ENCODE peak calls at places on chromosome 9, in eight cellular contexts. O, X, U, D, F, J, P and Z are unnamed samples.

GRCh38 chr9:72256912-72257311 is 107.7 kb downstream of the GDA start:
- DNase-seq in U (no peak), P (no peak), J (no peak), F (no peak), X (no peak), D (no peak), O (no peak), Z (no peak)

GRCh38 chr9:75615284-75615683 is 275.2 kb upstream of the PCSK5 start:
- DNase-seq in O (no peak), F (no peak), D (no peak), U (no peak), P (no peak), X (no peak), J (no peak), Z (no peak)

GRCh38 chr9:20495133-20495532 is 127.2 kb downstream of the MLLT3 start:
- DNase-seq in X (no peak), U (peak; percentile 79), P (no peak), F (no peak), O (no peak), D (no peak), J (no peak), Z (no peak)

GRCh38 chr9:130213898-130214761 is 41.9 kb downstream of the NCS1 start:
- DNase-seq in U (no peak), J (no peak), O (peak; percentile 43), X (no peak), P (no peak), F (no peak), D (peak; percentile 17), Z (no peak)

GRCh38 chr9:99824378-99825157 is 2.9 kb downstream of the NR4A3 start:
- DNase-seq in P (peak; percentile 19), F (peak; percentile 82), O (peak; percentile 55), U (peak; percentile 81), X (peak; percentile 82), D (peak; percentile 21), J (no peak), Z (peak; percentile 80)

GRCh38 chr9:13524245-13524644 is 244.8 kb upstream of the MPDZ start:
- DNase-seq in P (no peak), D (peak; percentile 63), O (peak; percentile 39), J (no peak), F (no peak), X (no peak), U (no peak), Z (no peak)

GRCh38 chr9:7982907-7983306 is 183.3 kb upstream of the DMAC1 start:
- DNase-seq in D (no peak), F (no peak), P (no peak), U (no peak), X (peak; percentile 47), J (no peak), O (no peak), Z (no peak)

GRCh38 chr9:33381231-33381791 is 21.1 kb downstream of the AQP7 start:
- DNase-seq in D (no peak), X (no peak), F (no peak), U (no peak), P (no peak), O (peak; percentile 65), J (no peak), Z (no peak)

GRCh38 chr9:120935383-120935857 is 8.8 kb upstream of the TRAF1 start:
- DNase-seq in J (peak; percentile 80), U (peak; percentile 94), X (no peak), O (peak; percentile 92), P (peak; percentile 95), D (peak; percentile 86), F (no peak), Z (no peak)

GRCh38 chr9:129414377-129415021 is 206.4 kb downstream of the C9orf50 start:
- DNase-seq in X (peak; percentile 60), P (peak; percentile 69), O (peak; percentile 62), D (peak; percentile 41), F (peak; percentile 67), J (no peak), U (peak; percentile 41), Z (no peak)

GRCh38 chr9:99137225-99137624 is 32.3 kb downstream of the TGFBR1 start:
- DNase-seq in F (no peak), O (no peak), P (no peak), D (no peak), X (no peak), J (no peak), U (no peak), Z (no peak)

GRCh38 chr9:100213730-100214477 is 114.9 kb downstream of the INVS start:
- DNase-seq in P (no peak), O (peak; percentile 82), F (no peak), X (no peak), J (peak; percentile 13), D (peak; percentile 95), U (no peak), Z (no peak)

GRCh38 chr9:34143116-34143515 is 16.6 kb upstream of the DCAF12 start:
- DNase-seq in U (no peak), F (no peak), J (no peak), O (no peak), X (no peak), D (no peak), P (no peak), Z (no peak)

GRCh38 chr9:70983723-70984280 is 137.6 kb downstream of the TRPM3 start:
- DNase-seq in D (peak; percentile 11), U (no peak), F (no peak), X (no peak), J (no peak), P (no peak), O (peak; percentile 31), Z (no peak)

GRCh38 chr9:77375956-77376532 is 198.7 kb downstream of the VPS13A start:
- DNase-seq in J (no peak), X (no peak), O (peak; percentile 65), D (peak; percentile 6), F (no peak), P (no peak), U (peak; percentile 50), Z (no peak)

GRCh38 chr9:80555782-80556325 is 984.1 kb downstream of the TLE4 start:
- DNase-seq in U (peak; percentile 19), F (no peak), P (no peak), O (peak; percentile 53), D (no peak), J (no peak), X (no peak), Z (no peak)

GRCh38 chr9:79694676-79695400 is 123.1 kb downstream of the TLE4 start:
- DNase-seq in O (peak; percentile 98), U (peak; percentile 37), D (peak; percentile 94), J (peak; percentile 65), X (no peak), F (no peak), P (no peak), Z (no peak)

GRCh38 chr9:35798658-35799366 is 7.4 kb downstream of the NPR2 start:
- DNase-seq in J (no peak), F (no peak), U (no peak), O (peak; percentile 14), P (no peak), X (no peak), D (peak; percentile 62), Z (no peak)

GRCh38 chr9:91905958-91906585 is 44.0 kb downstream of the ROR2 start:
- DNase-seq in D (no peak), F (peak; percentile 64), O (no peak), U (no peak), J (no peak), X (peak; percentile 3), P (no peak), Z (peak; percentile 46)

GRCh38 chr9:90890146-90890545 is 88.5 kb downstream of the SYK start:
- DNase-seq in D (no peak), J (no peak), U (no peak), F (no peak), O (no peak), X (no peak), P (no peak), Z (no peak)
- TF ChIP-seq CTCF in D (no peak), J (peak; percentile 26), U (peak; percentile 18), F (no peak), O (peak; percentile 18), X (no peak), P (no peak), Z (no peak)

GRCh38 chr9:136342191-136343120 is 15.1 kb downstream of the GPSM1 start:
- DNase-seq in U (peak; percentile 90), X (peak; percentile 66), P (peak; percentile 82), D (peak; percentile 70), F (peak; percentile 61), J (peak; percentile 57), O (peak; percentile 79), Z (peak; percentile 79)
- TF ChIP-seq CTCF in U (no peak), X (no peak), P (no peak), D (no peak), F (no peak), J (no peak), O (no peak), Z (no peak)

GRCh38 chr9:106307670-106308069 is 555.3 kb upstream of the ZNF462 start:
- DNase-seq in U (no peak), P (no peak), D (peak; percentile 19), J (no peak), O (no peak), F (no peak), X (no peak), Z (no peak)
- TF ChIP-seq CTCF in U (no peak), P (no peak), D (no peak), J (no peak), O (no peak), F (no peak), X (no peak), Z (no peak)

GRCh38 chr9:4509590-4509984 is 19.3 kb downstream of the SLC1A1 start:
- DNase-seq in P (no peak), U (no peak), X (no peak), J (no peak), F (no peak), O (no peak), D (no peak), Z (no peak)

GRCh38 chr9:4507731-4508130 is 17.5 kb downstream of the SLC1A1 start:
- DNase-seq in U (no peak), X (no peak), P (no peak), J (no peak), F (no peak), D (no peak), O (no peak), Z (no peak)

GRCh38 chr9:4508246-4508906 is 18.1 kb downstream of the SLC1A1 start:
- DNase-seq in F (no peak), X (no peak), U (no peak), P (no peak), J (no peak), O (peak; percentile 76), D (peak; percentile 63), Z (no peak)

GRCh38 chr9:4508907-4509589 is 18.8 kb downstream of the SLC1A1 start:
- DNase-seq in J (no peak), O (peak; percentile 73), F (no peak), P (no peak), U (no peak), D (peak; percentile 82), X (no peak), Z (no peak)

DNA sequence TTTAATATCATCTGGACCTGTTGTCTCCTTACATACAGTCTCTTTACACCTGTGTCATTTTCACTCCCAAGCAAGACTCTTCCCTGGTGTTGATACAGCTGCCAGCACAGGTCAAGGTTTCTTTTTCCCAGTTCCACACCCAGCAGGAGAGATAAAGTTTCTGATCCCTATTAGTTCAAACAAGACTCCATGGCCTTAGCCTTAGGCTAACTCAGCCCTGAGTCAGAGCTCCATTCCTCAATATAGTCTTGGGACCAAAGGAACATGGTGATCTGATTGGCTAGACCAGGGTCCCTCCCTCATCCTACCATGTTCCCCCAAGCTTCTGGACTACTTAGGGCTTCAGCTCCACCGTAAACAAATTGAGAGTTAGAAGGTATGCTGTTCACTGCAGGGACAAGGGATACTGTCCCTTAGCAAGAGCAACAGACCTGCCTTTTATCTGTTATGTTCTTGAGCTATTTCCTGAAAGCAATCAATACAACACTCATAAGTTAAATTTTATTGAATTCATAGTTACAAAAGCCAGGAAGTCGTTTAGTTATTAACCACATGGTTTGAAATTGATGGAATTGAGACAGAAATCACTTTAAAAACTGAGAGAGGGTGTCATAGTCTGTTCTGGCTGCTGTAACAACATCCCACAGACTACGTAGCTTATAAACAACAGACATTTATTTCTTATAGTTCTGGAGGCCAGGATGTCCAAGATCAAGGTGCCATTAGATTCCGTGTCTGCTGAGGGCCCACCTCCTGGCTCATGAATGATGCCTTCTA is 20.5 kb downstream of the SLC1A1 start:
- DNase-seq in P (no peak), U (peak; percentile 13), D (no peak), F (no peak), X (no peak), O (no peak), J (no peak), Z (no peak)
- TF ChIP-seq CTCF in P (no peak), U (no peak), D (no peak), F (no peak), X (no peak), O (no peak), J (no peak), Z (no peak)